ENCODE peak calls at places on chromosomes 16 and 17, in eight cellular contexts. S, F, U, P, E, W, A and O are unnamed samples.

GRCh38 chr17:59107306-59107670 is 608 bp upstream of the TRIM37 start:
- DNase-seq in E (no peak), A (no peak), P (no peak), U (no peak), W (no peak), F (no peak), S (no peak), O (no peak)

GRCh38 chr17:6995500-6996255 is at the start of gene ALOX12:
- DNase-seq in W (no peak), F (peak), P (no peak), U (no peak), E (no peak), S (no peak), A (no peak), O (no peak)

GRCh38 chr16:87129771-87130170 is 187.4 kb downstream of the C16orf95 start:
- DNase-seq in P (no peak), E (no peak), U (no peak), S (no peak), F (no peak), A (no peak), W (no peak), O (no peak)

GRCh38 chr16:56974549-56975300 is 13.0 kb downstream of the CETP start:
- DNase-seq in F (no peak), W (no peak), A (no peak), S (no peak), P (no peak), U (no peak), E (no peak), O (no peak)

GRCh38 chr16:84730406-84731106 is 30.8 kb downstream of the USP10 start:
- DNase-seq in A (no peak), S (peak), P (no peak), F (no peak), E (peak), W (no peak), U (peak), O (no peak)

GRCh38 chr17:38325221-38325851 is 18.4 kb downstream of the GPR179 start:
- DNase-seq in F (peak), E (no peak), S (no peak), P (no peak), U (no peak), W (no peak), A (no peak), O (no peak)

GRCh38 chr17:8753136-8753975 is 5.0 kb downstream of the SPDYE4 start:
- DNase-seq in S (no peak), F (no peak), A (no peak), W (no peak), U (no peak), P (no peak), E (no peak), O (no peak)

GRCh38 chr17:77285594-77286390 is 145.0 kb downstream of the SEC14L1 start:
- DNase-seq in A (no peak), W (no peak), S (no peak), P (no peak), E (peak), U (peak), F (no peak), O (peak)

GRCh38 chr17:61770752-61771533 is 92.4 kb downstream of the BRIP1 start:
- DNase-seq in F (no peak), U (no peak), S (no peak), P (no peak), W (no peak), A (no peak), E (no peak), O (no peak)

GRCh38 chr17:4854181-4854681 is 21.1 kb downstream of the MINK1 start:
- DNase-seq in F (no peak), E (no peak), A (no peak), U (no peak), P (no peak), W (no peak), S (no peak), O (no peak)

GRCh38 chr16:70676571-70677498 is 9.0 kb downstream of the MTSS2 start:
- DNase-seq in W (no peak), F (no peak), E (no peak), U (no peak), P (no peak), A (no peak), S (no peak), O (no peak)

GRCh38 chr17:44565866-44566443 is 8.7 kb downstream of the FZD2 start:
- DNase-seq in A (no peak), F (no peak), W (no peak), U (no peak), S (no peak), E (no peak), P (no peak), O (no peak)

GRCh38 chr17:71505200-71505599 is 615.6 kb upstream of the SOX9 start:
- DNase-seq in W (no peak), P (no peak), E (no peak), A (no peak), U (no peak), F (no peak), S (no peak), O (no peak)

GRCh38 chr16:83689385-83689831 is 118.4 kb upstream of the HSBP1 start:
- DNase-seq in F (no peak), S (no peak), W (no peak), E (no peak), U (peak), A (no peak), P (no peak), O (peak)

GRCh38 chr16:22933173-22933572 is 119.2 kb downstream of the HS3ST2 start:
- DNase-seq in E (no peak), S (no peak), W (no peak), A (no peak), F (no peak), P (no peak), U (peak), O (no peak)

GRCh38 chr17:82257473-82257872 is 16.0 kb downstream of the CSNK1D start:
- DNase-seq in P (peak), S (peak), E (no peak), A (no peak), W (peak), U (no peak), F (no peak), O (no peak)

GRCh38 chr16:9192746-9193145 is 101.3 kb downstream of the HAPSTR1 start:
- DNase-seq in W (no peak), S (no peak), P (no peak), U (no peak), A (no peak), E (no peak), F (no peak), O (no peak)

GRCh38 chr17:7803981-7804380 is 30.0 kb upstream of the KDM6B start:
- DNase-seq in F (no peak), E (no peak), U (no peak), A (no peak), W (no peak), P (no peak), S (no peak), O (no peak)

GRCh38 chr16:3761375-3762079 is 44.2 kb upstream of the TRAP1 start:
- DNase-seq in E (no peak), F (no peak), S (no peak), U (no peak), W (no peak), P (no peak), A (no peak), O (no peak)

GRCh38 chr16:31274831-31275816 is 15.3 kb downstream of the ITGAM start:
- DNase-seq in F (no peak), E (no peak), S (no peak), P (no peak), A (no peak), U (no peak), W (no peak), O (no peak)

GRCh38 chr16:23635958-23636357 is 5.2 kb downstream of the PALB2 start:
- DNase-seq in F (no peak), U (no peak), E (no peak), A (no peak), P (no peak), S (no peak), W (no peak), O (no peak)

GRCh38 chr16:21300309-21301167 is 22.4 kb upstream of the CRYM start:
- DNase-seq in P (peak), S (no peak), E (peak), W (no peak), U (peak), F (peak), A (peak), O (peak)